ENCODE peak calls at places on chromosomes 5 and 9, in eight cellular contexts. R, G, H, A, S, X, W and L are unnamed samples.

GRCh38 chr5:115456539-115456938 is 88.0 kb downstream of the FEM1C start:
- DNase-seq in A (no peak), R (no peak), H (no peak), X (no peak), W (no peak), S (no peak), G (no peak), L (no peak)

GRCh38 chr5:139644001-139644456 is 4.1 kb upstream of the CXXC5 start:
- DNase-seq in X (no peak), A (no peak), S (no peak), H (no peak), R (no peak), G (no peak), W (peak), L (no peak)

GRCh38 chr5:73918791-73919221 is 292.8 kb downstream of the ARHGEF28 start:
- DNase-seq in S (no peak), R (no peak), X (no peak), W (no peak), A (no peak), G (no peak), H (no peak), L (no peak)

GRCh38 chr9:130220351-130220750 is 45.2 kb upstream of the HMCN2 start:
- DNase-seq in S (no peak), R (no peak), X (no peak), W (no peak), G (no peak), A (no peak), H (no peak), L (no peak)

GRCh38 chr5:9467199-9468069 is 78.4 kb downstream of the SEMA5A start:
- DNase-seq in H (no peak), G (no peak), S (no peak), R (no peak), W (no peak), X (no peak), A (no peak), L (no peak)

GRCh38 chr9:3386753-3387152 is 139.0 kb downstream of the RFX3 start:
- DNase-seq in S (no peak), H (no peak), W (no peak), A (no peak), X (no peak), G (no peak), R (no peak), L (no peak)

GRCh38 chr5:158884827-158885512 is 214.7 kb downstream of the EBF1 start:
- DNase-seq in X (no peak), G (no peak), S (peak), A (no peak), W (no peak), R (no peak), H (no peak), L (no peak)

GRCh38 chr9:134066923-134067851 is 639 bp downstream of the BRD3 start:
- DNase-seq in H (no peak), R (no peak), G (no peak), W (peak), X (peak), S (no peak), A (no peak), L (no peak)

GRCh38 chr5:144209421-144209820 is 38.7 kb downstream of the KCTD16 start:
- DNase-seq in W (no peak), G (no peak), H (no peak), S (no peak), R (peak), A (no peak), X (no peak), L (no peak)

GRCh38 chr9:100379862-100380261 is 27.1 kb upstream of the TEX10 start:
- DNase-seq in S (peak), A (peak), G (peak), R (no peak), W (no peak), H (peak), X (no peak), L (peak)

GRCh38 chr5:14463629-14464028 is 118.0 kb upstream of the OTULINL start:
- DNase-seq in W (no peak), S (peak), H (no peak), X (no peak), A (no peak), G (no peak), R (no peak), L (no peak)

GRCh38 chr9:99433555-99433954 is 211.5 kb downstream of the SEC61B start:
- DNase-seq in W (no peak), G (peak), S (peak), X (peak), R (no peak), A (no peak), H (peak), L (no peak)

GRCh38 chr5:170159101-170159698 is 53.5 kb downstream of the FOXI1 start:
- DNase-seq in R (no peak), G (no peak), S (no peak), X (no peak), H (no peak), W (no peak), A (peak), L (peak)

GRCh38 chr5:170110403-170111087 is 4.8 kb downstream of the FOXI1 start:
- DNase-seq in A (no peak), X (no peak), H (no peak), G (no peak), R (no peak), S (no peak), W (no peak), L (no peak)

GRCh38 chr9:110143969-110144545 is 63.9 kb downstream of the C9orf152 start:
- DNase-seq in X (peak), W (no peak), R (no peak), A (no peak), H (no peak), S (peak), G (no peak), L (no peak)

GRCh38 chr5:31385774-31386537 is 145.9 kb downstream of the DROSHA start:
- DNase-seq in X (no peak), G (no peak), S (peak), A (no peak), R (no peak), H (peak), W (no peak), L (no peak)

GRCh38 chr5:164798110-164798509 is 1292.7 kb downstream of the MAT2B start:
- DNase-seq in W (no peak), S (no peak), X (no peak), A (no peak), H (no peak), R (no peak), G (no peak), L (no peak)

GRCh38 chr5:68478306-68479091 is 262.9 kb downstream of the PIK3R1 start:
- DNase-seq in R (no peak), G (peak), H (no peak), A (peak), S (no peak), X (no peak), W (no peak), L (peak)

GRCh38 chr5:179732918-179733763 is 519 bp downstream of the MAML1 start:
- DNase-seq in X (peak), S (no peak), H (no peak), G (no peak), R (peak), A (no peak), W (peak), L (no peak)

GRCh38 chr5:174828786-174829510 is 104.6 kb downstream of the MSX2 start:
- DNase-seq in S (no peak), H (no peak), A (no peak), R (no peak), G (peak), W (no peak), X (no peak), L (peak)

GRCh38 chr9:126474201-126474765 is 139.4 kb upstream of the LMX1B start:
- DNase-seq in H (no peak), A (peak), S (no peak), G (no peak), X (no peak), W (no peak), R (no peak), L (peak)

GRCh38 chr5:139949710-139950109 is 93.4 kb downstream of the NRG2 start:
- DNase-seq in G (no peak), H (no peak), S (no peak), X (no peak), W (no peak), A (no peak), R (no peak), L (no peak)

GRCh38 chr5:52809884-52810283 is 22.2 kb downstream of the ITGA1 start:
- DNase-seq in W (no peak), X (no peak), G (no peak), R (no peak), H (no peak), A (no peak), S (peak), L (no peak)

GRCh38 chr5:123776761-123777160 is 264.8 kb downstream of the CSNK1G3 start:
- DNase-seq in R (no peak), G (peak), A (peak), S (no peak), X (no peak), W (no peak), H (no peak), L (peak)